ENCODE peak calls at places on chromosomes 7 and 10, in eight cellular contexts. U is pulmonary artery endothelial cell, W is EL, H is cardiac fibroblast, J is HuH-7, D is SW 1271, C is NCI-H1092, Q is NCI-H2107. R is an unnamed sample.

GRCh38 chr10:62851449-62851848 is 35.3 kb upstream of the EGR2 start:
- DNase-seq in W (no peak), H (peak), U (no peak), Q (no peak), D (no peak), C (no peak), J (no peak), R (peak)

GRCh38 chr10:52688906-52689305 is 83.7 kb downstream of the MBL2 start:
- DNase-seq in U (no peak), J (no peak), H (no peak), Q (no peak), D (no peak), W (no peak), C (no peak), R (no peak)

GRCh38 chr7:16078076-16078952 is 343.0 kb downstream of the CRPPA start:
- DNase-seq in J (peak), H (peak), D (peak), Q (peak), C (peak), U (peak), W (peak), R (peak)

GRCh38 chr7:27082171-27082570 is 13.6 kb downstream of the HOXA1 start:
- DNase-seq in U (no peak), D (no peak), C (no peak), Q (no peak), H (no peak), J (no peak), W (peak), R (no peak)

GRCh38 chr10:24857001-24857695 is 95.3 kb downstream of the PRTFDC1 start:
- DNase-seq in C (no peak), H (no peak), W (no peak), J (no peak), U (no peak), D (no peak), Q (no peak), R (no peak)

GRCh38 chr7:38306914-38307313 is 33.5 kb upstream of the TARP start:
- DNase-seq in C (no peak), J (no peak), Q (no peak), D (no peak), H (no peak), U (no peak), W (no peak), R (no peak)

GRCh38 chr7:5997210-5997808 is 11.5 kb downstream of the PMS2 start:
- DNase-seq in D (no peak), H (peak), J (peak), C (peak), Q (peak), W (peak), U (peak), R (peak)

GRCh38 chr10:122114156-122114747 is 125.3 kb downstream of the TACC2 start:
- DNase-seq in W (peak), H (peak), U (no peak), Q (no peak), J (no peak), D (no peak), C (no peak), R (no peak)

GRCh38 chr7:2478387-2478760 is 2.2 kb upstream of the GRIFIN start:
- DNase-seq in J (no peak), W (no peak), Q (no peak), U (no peak), D (no peak), C (peak), H (peak), R (no peak)

GRCh38 chr7:39691821-39692220 is 68.4 kb downstream of the RALA start:
- DNase-seq in U (no peak), W (peak), J (no peak), C (no peak), D (no peak), H (peak), Q (no peak), R (no peak)

GRCh38 chr10:122981066-122981464 is 864 bp downstream of the PSTK start:
- DNase-seq in D (no peak), Q (no peak), U (peak), C (no peak), J (peak), H (peak), W (peak), R (no peak)

GRCh38 chr10:104339469-104340098 is 1.3 kb upstream of the ITPRIP start:
- DNase-seq in U (peak), H (peak), W (peak), D (no peak), J (no peak), C (no peak), Q (no peak), R (no peak)

GRCh38 chr7:117837841-117838240 is 35.4 kb downstream of the CTTNBP2 start:
- DNase-seq in U (no peak), J (no peak), W (no peak), D (no peak), C (no peak), H (no peak), Q (no peak), R (no peak)

GRCh38 chr7:140033779-140034363 is 28.9 kb downstream of the PARP12 start:
- DNase-seq in J (no peak), D (no peak), Q (no peak), U (no peak), C (no peak), W (no peak), H (peak), R (no peak)

GRCh38 chr7:158066085-158066484 is 521.5 kb downstream of the PTPRN2 start:
- DNase-seq in W (no peak), D (no peak), U (no peak), Q (no peak), H (no peak), J (no peak), C (no peak), R (no peak)

GRCh38 chr10:63384675-63385074 is 81.1 kb downstream of the JMJD1C start:
- DNase-seq in H (no peak), J (no peak), W (no peak), Q (no peak), D (no peak), C (no peak), U (no peak), R (no peak)

GRCh38 chr7:93717217-93717900 is 142.8 kb upstream of the CALCR start:
- DNase-seq in C (no peak), H (peak), U (no peak), W (no peak), D (no peak), Q (no peak), J (no peak), R (no peak)

GRCh38 chr10:14409247-14409646 is 78.5 kb upstream of the FRMD4A start:
- DNase-seq in U (no peak), D (no peak), Q (no peak), J (no peak), W (no peak), C (no peak), H (no peak), R (no peak)

GRCh38 chr10:119250641-119251314 is 43.4 kb downstream of the GRK5 start:
- DNase-seq in C (no peak), W (peak), H (peak), J (no peak), Q (no peak), U (no peak), D (no peak), R (peak)

GRCh38 chr7:98294798-98295382 is 13.4 kb downstream of the BRI3 start:
- DNase-seq in U (no peak), Q (peak), J (peak), D (no peak), C (peak), W (peak), H (peak), R (peak)

GRCh38 chr7:74462707-74463100 is 9.0 kb downstream of the GTF2IRD1 start:
- DNase-seq in D (no peak), Q (peak), J (no peak), W (no peak), H (no peak), C (no peak), U (no peak), R (no peak)

GRCh38 chr7:64654796-64655548 is 11.0 kb upstream of the ZNF107 start:
- DNase-seq in W (no peak), U (no peak), C (no peak), D (no peak), Q (no peak), J (no peak), H (no peak), R (no peak)

GRCh38 chr10:13182424-13182823 is 21.1 kb downstream of the MCM10 start:
- DNase-seq in C (no peak), W (no peak), D (no peak), U (no peak), H (no peak), Q (no peak), J (no peak), R (no peak)